ENCODE peak calls at places on chromosomes 12 and 14, in six cellular contexts. X is H9, E is IMR-90, O is H1, K is mesenchymal stem cell, W is mesendoderm. R is an unnamed sample.

GRCh38 chr12:7113389-7113871 is 4.4 kb upstream of the C1RL start:
- DNase-seq in X (no peak), E (peak), O (peak), K (peak), W (peak), R (no peak)

GRCh38 chr14:67987596-67987995 is 168.0 kb downstream of the RAD51B start:
- DNase-seq in X (no peak), E (peak), O (no peak), K (peak), W (no peak), R (no peak)

GRCh38 chr12:1377681-1378080 is 216.7 kb downstream of the FBXL14 start:
- DNase-seq in X (no peak), E (no peak), O (no peak), K (no peak), W (no peak), R (no peak)

GRCh38 chr14:72916174-72916573 is 10.1 kb upstream of the DCAF4 start:
- DNase-seq in X (no peak), E (peak), O (no peak), K (no peak), W (no peak), R (no peak)

GRCh38 chr14:72666610-72667009 is 227.3 kb downstream of the DPF3 start:
- DNase-seq in X (no peak), E (peak), O (no peak), K (peak), W (no peak), R (no peak)

GRCh38 chr12:93616584-93617101 is 44.2 kb downstream of the SOCS2 start:
- DNase-seq in X (peak), E (peak), O (peak), K (peak), W (peak), R (peak)

GRCh38 chr14:78921856-78922255 is 751.7 kb downstream of the NRXN3 start:
- DNase-seq in X (no peak), E (peak), O (no peak), K (peak), W (peak), R (no peak)

GRCh38 chr14:22871200-22871961 is at the start of gene LRP10:
- DNase-seq in X (peak), E (peak), O (peak), K (peak), W (peak), R (peak)

GRCh38 chr14:88233915-88234314 is 89.2 kb downstream of the KCNK10 start:
- DNase-seq in X (peak), E (no peak), O (no peak), K (no peak), W (peak), R (no peak)

GRCh38 chr12:15862840-15863239 is 19.3 kb upstream of the STRAP start:
- DNase-seq in X (no peak), E (no peak), O (no peak), K (no peak), W (no peak), R (no peak)

GRCh38 chr12:56601503-56601902 is 28.6 kb downstream of the BAZ2A start:
- DNase-seq in X (peak), E (no peak), O (no peak), K (no peak), W (peak), R (no peak)

GRCh38 chr12:20188930-20189653 is 179.2 kb upstream of the PDE3A start:
- DNase-seq in X (no peak), E (no peak), O (no peak), K (peak), W (peak), R (no peak)

GRCh38 chr12:69779928-69780327 is 41.3 kb downstream of the RAB3IP start:
- DNase-seq in X (peak), E (peak), O (peak), K (peak), W (peak), R (peak)

GRCh38 chr14:35378638-35379568 is 25.6 kb downstream of the NFKBIA start:
- DNase-seq in X (no peak), E (no peak), O (no peak), K (peak), W (no peak), R (no peak)

GRCh38 chr14:28773917-28774691 is 7.5 kb downstream of the FOXG1 start:
- DNase-seq in X (peak), E (peak), O (peak), K (no peak), W (peak), R (no peak)

GRCh38 chr14:54197369-54197768 is 199.4 kb upstream of the CDKN3 start:
- DNase-seq in X (no peak), E (no peak), O (no peak), K (no peak), W (no peak), R (no peak)

GRCh38 chr12:12266389-12266872 is 413 bp downstream of the LRP6 start:
- DNase-seq in X (no peak), E (no peak), O (no peak), K (no peak), W (peak), R (no peak)

GRCh38 chr14:75806247-75806876 is 145.3 kb downstream of the TTLL5 start:
- DNase-seq in X (no peak), E (no peak), O (no peak), K (no peak), W (no peak), R (no peak)

GRCh38 chr12:113071427-113072112 is 15.0 kb downstream of the DTX1 start:
- DNase-seq in X (peak), E (no peak), O (no peak), K (no peak), W (no peak), R (no peak)

GRCh38 chr12:130916251-130916911 is 37.3 kb upstream of the ADGRD1 start:
- DNase-seq in X (peak), E (peak), O (peak), K (peak), W (peak), R (peak)

GRCh38 chr12:7395950-7396349 is 48.0 kb downstream of the CD163L1 start:
- DNase-seq in X (no peak), E (peak), O (no peak), K (peak), W (no peak), R (no peak)

GRCh38 chr12:17358850-17359249 is 731.1 kb downstream of the RERGL start:
- DNase-seq in X (no peak), E (no peak), O (no peak), K (no peak), W (no peak), R (no peak)

GRCh38 chr14:30971586-30971985 is 53.9 kb upstream of the AP4S1 start:
- DNase-seq in X (no peak), E (no peak), O (no peak), K (no peak), W (no peak), R (no peak)

GRCh38 chr14:69491226-69491625 is 6.7 kb downstream of the PLEKHD1 start:
- DNase-seq in X (no peak), E (no peak), O (no peak), K (no peak), W (no peak), R (no peak)

GRCh38 chr12:97173672-97174385 is 266.8 kb downstream of the NEDD1 start:
- DNase-seq in X (no peak), E (no peak), O (no peak), K (no peak), W (no peak), R (peak)
- H3K4me2 ChIP-seq in X (no peak), E (no peak), O (no peak), K (no peak), W (no peak), R (no peak)

DNA sequence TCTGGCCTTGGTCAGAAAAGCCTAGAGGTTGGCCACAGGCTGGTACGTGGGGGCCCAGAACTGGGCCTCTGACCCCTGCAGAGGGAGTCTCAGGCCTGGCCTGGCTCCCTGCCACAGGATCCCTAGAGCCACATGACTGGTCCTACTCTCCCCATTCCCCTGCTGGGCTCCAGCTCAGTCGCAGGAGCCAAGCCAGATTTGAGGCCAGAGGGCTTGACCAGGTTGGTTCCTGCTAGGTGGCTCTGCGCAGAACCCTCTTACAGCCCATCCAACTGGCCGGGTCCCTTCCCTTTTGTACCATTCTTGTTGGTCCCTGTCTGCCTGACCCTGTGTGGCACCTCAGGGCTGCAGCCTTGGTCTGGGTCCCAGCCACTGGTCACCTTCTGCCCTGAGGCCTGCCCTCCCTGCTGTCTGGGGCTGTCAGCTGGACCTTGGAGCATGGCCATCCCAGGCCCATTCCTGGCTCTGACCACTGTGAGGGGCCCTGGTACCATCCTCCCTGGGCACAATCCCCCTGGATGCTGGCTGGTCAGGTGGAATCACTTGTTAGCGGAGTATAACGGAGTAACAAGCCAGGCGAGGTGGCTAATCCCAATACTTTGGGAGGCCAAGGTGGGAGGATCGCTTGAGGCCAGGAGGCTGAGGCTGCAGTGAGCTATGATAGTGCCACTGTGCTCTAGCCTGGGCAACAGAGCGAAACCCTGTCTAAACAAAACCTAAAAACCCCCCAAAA is 22.9 kb upstream of the PPP1R13B start:
- DNase-seq in X (no peak), E (no peak), O (no peak), K (no peak), W (no peak), R (no peak)
- H2BK120ac ChIP-seq in X (no peak), E (no peak), O (no peak), K (no peak), W (no peak), R (no peak)

GRCh38 chr12:53624453-53624852 is 1.7 kb downstream of the ATF7 start:
- DNase-seq in X (no peak), E (peak), O (no peak), K (peak), W (no peak), R (no peak)
- H2BK15ac ChIP-seq in X (no peak), E (no peak), O (no peak), K (no peak), W (no peak), R (no peak)

GRCh38 chr14:24362241-24362960 is 5.6 kb upstream of the NFATC4 start:
- DNase-seq in X (no peak), E (peak), O (no peak), K (no peak), W (no peak), R (no peak)
- H3K4me2 ChIP-seq in X (no peak), E (no peak), O (no peak), K (no peak), W (no peak), R (no peak)

GRCh38 chr14:90517431-90517841 is 120.6 kb downstream of the CALM1 start:
- DNase-seq in X (no peak), E (no peak), O (no peak), K (no peak), W (no peak), R (no peak)
- H2BK120ac ChIP-seq in X (no peak), E (no peak), O (no peak), K (no peak), W (no peak), R (no peak)

GRCh38 chr12:79309039-79309438 is 381.7 kb downstream of the PAWR start:
- DNase-seq in X (no peak), E (no peak), O (no peak), K (no peak), W (no peak), R (no peak)
- H2BK15ac ChIP-seq in X (no peak), E (no peak), O (no peak), K (no peak), W (no peak), R (no peak)

GRCh38 chr14:105316968-105317498 is 2.5 kb downstream of the PACS2 start:
- DNase-seq in X (no peak), E (no peak), O (no peak), K (no peak), W (no peak), R (no peak)
- H3K4me2 ChIP-seq in X (no peak), E (peak), O (no peak), K (no peak), W (no peak), R (no peak)

GRCh38 chr14:103656031-103656757 is 27.2 kb downstream of the KLC1 start:
- DNase-seq in X (no peak), E (peak), O (no peak), K (no peak), W (no peak), R (no peak)
- H2BK120ac ChIP-seq in X (no peak), E (peak), O (no peak), K (no peak), W (no peak), R (no peak)

DNA sequence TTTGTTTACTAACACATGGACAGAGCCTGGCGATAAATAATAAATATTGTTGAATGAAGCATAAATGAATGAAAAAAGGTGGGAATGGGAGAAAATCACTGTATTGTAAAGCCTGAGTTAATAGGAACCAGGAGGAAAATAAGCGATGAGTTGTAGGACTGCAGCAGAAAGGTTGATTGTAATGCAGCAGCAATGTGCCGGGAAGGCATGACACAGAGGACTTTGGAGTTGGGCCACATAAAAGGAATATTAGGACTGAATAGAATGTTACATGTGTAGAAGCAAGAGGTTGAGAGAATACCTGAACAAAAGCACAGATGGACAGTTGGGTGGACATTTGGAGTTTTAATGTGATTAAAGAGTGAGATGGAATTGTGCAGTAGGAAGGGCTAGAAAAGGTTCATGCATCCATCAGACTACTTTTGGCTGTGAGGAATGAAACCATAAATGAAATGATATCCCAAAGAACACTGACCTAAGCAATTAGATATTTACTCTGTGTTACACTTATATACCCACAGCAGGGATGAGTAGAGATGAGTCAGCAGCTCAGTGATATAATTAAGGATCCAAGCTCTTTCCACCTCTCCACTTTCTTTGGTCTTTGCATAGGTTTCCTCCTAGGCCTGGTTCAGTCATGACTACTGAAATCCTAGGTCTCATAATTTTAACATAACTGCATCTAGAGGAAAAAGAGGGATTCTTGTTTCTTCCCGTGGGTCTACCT is 55.4 kb downstream of the CCER1 start:
- DNase-seq in X (no peak), E (peak), O (no peak), K (peak), W (no peak), R (no peak)
- H2BK15ac ChIP-seq in X (no peak), E (peak), O (no peak), K (no peak), W (no peak), R (no peak)

DNA sequence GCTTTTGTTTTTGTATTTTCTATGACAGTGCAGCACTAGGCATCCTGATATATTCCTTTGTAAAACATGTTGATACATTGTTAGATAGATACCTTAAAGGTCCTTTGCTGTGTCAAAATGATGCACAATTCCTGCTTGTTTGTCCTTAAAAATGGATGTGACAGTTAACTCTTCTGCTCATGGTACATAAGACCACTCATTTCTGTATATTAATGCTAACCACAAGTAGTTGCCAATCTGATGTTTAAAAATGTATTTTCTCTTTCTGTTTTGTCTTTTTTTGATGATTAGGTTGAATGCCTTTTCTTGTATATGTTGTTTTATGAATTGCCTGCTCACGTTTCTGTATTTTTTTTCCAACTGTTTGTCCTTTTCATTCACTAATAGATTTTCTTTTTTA is 35.1 kb downstream of the ATF7IP start:
- DNase-seq in X (no peak), E (no peak), O (no peak), K (no peak), W (no peak), R (no peak)
- H3K4me2 ChIP-seq in X (no peak), E (no peak), O (no peak), K (no peak), W (no peak), R (no peak)